ENCODE peak calls at places on chromosome 12, in ten cellular contexts. Z, F, J, S, X, H, D, M, G and B are unnamed samples.
A peak's percentile ranks its signal among the peaks of the same experiment; 100 is the strongest.

GRCh38 chr12:58295268-58295667 is 353.9 kb downstream of the ATP23 start:
- DNase-seq in Z (no peak), F (no peak), J (no peak), S (no peak), X (no peak), H (no peak), D (no peak), M (no peak), G (no peak), B (no peak)

GRCh38 chr12:56151672-56152131 is 685 bp upstream of the MYL6B start:
- DNase-seq in Z (no peak), F (peak; percentile 56), J (peak; percentile 50), S (peak; percentile 82), X (no peak), H (peak; percentile 26), D (peak; percentile 58), M (peak; percentile 64), G (peak; percentile 59), B (no peak)

GRCh38 chr12:121800694-121801600 is 2.9 kb upstream of the SETD1B start:
- DNase-seq in Z (peak; percentile 90), F (peak; percentile 75), J (no peak), S (peak; percentile 85), X (peak; percentile 86), H (peak; percentile 55), D (peak; percentile 78), M (peak; percentile 74), G (peak; percentile 68), B (no peak)

GRCh38 chr12:68579254-68579653 is 31.4 kb upstream of the RAP1B start:
- DNase-seq in Z (no peak), F (no peak), J (no peak), S (no peak), X (no peak), H (no peak), D (no peak), M (no peak), G (no peak), B (no peak)

GRCh38 chr12:32868885-32869284 is 27.7 kb downstream of the PKP2 start:
- DNase-seq in Z (no peak), F (no peak), J (no peak), S (no peak), X (no peak), H (no peak), D (no peak), M (no peak), G (no peak), B (no peak)

GRCh38 chr12:15220961-15221885 is at the start of gene RERG:
- DNase-seq in Z (peak; percentile 78), F (peak; percentile 65), J (peak; percentile 44), S (peak; percentile 84), X (peak; percentile 71), H (peak; percentile 6), D (peak; percentile 84), M (peak; percentile 74), G (peak; percentile 83), B (no peak)

GRCh38 chr12:123363743-123364531 is 710 bp downstream of the SBNO1 start:
- DNase-seq in Z (peak; percentile 77), F (no peak), J (no peak), S (peak; percentile 74), X (no peak), H (no peak), D (peak; percentile 44), M (peak; percentile 21), G (peak; percentile 17), B (no peak)

GRCh38 chr12:116236986-116237385 is 40.5 kb downstream of the MED13L start:
- DNase-seq in Z (no peak), F (no peak), J (no peak), S (no peak), X (no peak), H (no peak), D (no peak), M (no peak), G (no peak), B (no peak)

GRCh38 chr12:45878630-45879255 is 111.6 kb downstream of the SCAF11 start:
- DNase-seq in Z (no peak), F (no peak), J (no peak), S (peak; percentile 51), X (peak; percentile 44), H (no peak), D (no peak), M (peak; percentile 27), G (no peak), B (no peak)

GRCh38 chr12:123253606-123254459 is 17.8 kb downstream of the CDK2AP1 start:
- DNase-seq in Z (peak; percentile 59), F (no peak), J (no peak), S (no peak), X (no peak), H (no peak), D (peak; percentile 68), M (no peak), G (no peak), B (no peak)

GRCh38 chr12:662541-663292 is 528 bp downstream of the NINJ2 start:
- DNase-seq in Z (no peak), F (no peak), J (no peak), S (no peak), X (no peak), H (no peak), D (peak; percentile 44), M (no peak), G (no peak), B (no peak)

GRCh38 chr12:122395319-122395718 is 27.1 kb downstream of the CLIP1 start:
- DNase-seq in Z (no peak), F (no peak), J (peak; percentile 52), S (no peak), X (peak; percentile 74), H (no peak), D (no peak), M (no peak), G (no peak), B (no peak)

GRCh38 chr12:124497658-124498057 is 69.8 kb downstream of the NCOR2 start:
- DNase-seq in Z (peak; percentile 86), F (peak; percentile 71), J (no peak), S (no peak), X (peak; percentile 95), H (no peak), D (peak; percentile 42), M (no peak), G (peak; percentile 76), B (peak; percentile 64)

GRCh38 chr12:108120863-108121165 is 8.3 kb upstream of the WSCD2 start:
- DNase-seq in Z (no peak), F (no peak), J (no peak), S (no peak), X (no peak), H (no peak), D (no peak), M (no peak), G (no peak), B (no peak)

GRCh38 chr12:112107728-112108447 is 695 bp downstream of the NAA25 start:
- DNase-seq in Z (no peak), F (no peak), J (no peak), S (no peak), X (peak; percentile 58), H (no peak), D (peak; percentile 39), M (no peak), G (peak; percentile 23), B (no peak)

GRCh38 chr12:22414742-22415141 is 80.2 kb upstream of the ST8SIA1 start:
- DNase-seq in Z (no peak), F (no peak), J (no peak), S (no peak), X (no peak), H (no peak), D (no peak), M (no peak), G (no peak), B (no peak)

GRCh38 chr12:51815571-51815970 is 32.9 kb downstream of the FIGNL2 start:
- DNase-seq in Z (no peak), F (no peak), J (no peak), S (no peak), X (no peak), H (no peak), D (no peak), M (no peak), G (no peak), B (no peak)

GRCh38 chr12:57135939-57136338 is 7.7 kb downstream of the LRP1 start:
- DNase-seq in Z (peak; percentile 79), F (no peak), J (no peak), S (no peak), X (peak; percentile 39), H (no peak), D (peak; percentile 81), M (no peak), G (no peak), B (no peak)

GRCh38 chr12:3728686-3729085 is 24.2 kb downstream of the CRACR2A start:
- DNase-seq in Z (no peak), F (no peak), J (no peak), S (no peak), X (no peak), H (no peak), D (no peak), M (peak; percentile 36), G (no peak), B (no peak)

GRCh38 chr12:26566670-26567069 is 266.3 kb downstream of the ITPR2 start:
- DNase-seq in Z (no peak), F (no peak), J (no peak), S (no peak), X (no peak), H (no peak), D (no peak), M (no peak), G (no peak), B (no peak)

GRCh38 chr12:69141074-69141473 is 98.3 kb upstream of the CPSF6 start:
- DNase-seq in Z (no peak), F (no peak), J (no peak), S (no peak), X (no peak), H (no peak), D (no peak), M (no peak), G (no peak), B (no peak)

GRCh38 chr12:75684678-75685620 is 173.5 kb upstream of the KRR1 start:
- DNase-seq in Z (no peak), F (no peak), J (no peak), S (no peak), X (peak; percentile 71), H (no peak), D (no peak), M (no peak), G (no peak), B (no peak)

GRCh38 chr12:9701380-9702154 is 31.3 kb downstream of the CLECL1 start:
- DNase-seq in Z (no peak), F (no peak), J (no peak), S (no peak), X (no peak), H (no peak), D (no peak), M (no peak), G (no peak), B (no peak)

GRCh38 chr12:54432815-54433164 is 13.7 kb upstream of the ITGA5 start:
- DNase-seq in Z (no peak), F (no peak), J (no peak), S (no peak), X (no peak), H (no peak), D (no peak), M (no peak), G (no peak), B (no peak)

GRCh38 chr12:77734489-77734888 is 96.2 kb upstream of the NAV3 start:
- DNase-seq in Z (no peak), F (no peak), J (no peak), S (no peak), X (peak; percentile 68), H (no peak), D (no peak), M (no peak), G (no peak), B (no peak)

GRCh38 chr12:125092872-125093680 is 27.8 kb downstream of the AACS start:
- DNase-seq in Z (no peak), F (no peak), J (no peak), S (no peak), X (no peak), H (no peak), D (peak; percentile 25), M (no peak), G (no peak), B (no peak)